ENCODE peak calls at places on chromosomes 1 and 21, in nine cellular contexts. I is CD4-positive, alpha-beta T cell; Z is A172; H is brain microvascular endothelial cell; N is heart right ventricle; Q is Calu3; M is activated CD8-positive, alpha-beta memory T cell treated with anti-CD3 and anti-CD28 coated beads, Interleukin-2, amount 50 U/mL, for 48 hours; J is T-helper 9 cell; X is kidney tubule cell. B is an unnamed sample.

GRCh38 chr1:35222322-35223108 is 29.6 kb upstream of the SFPQ start:
- DNase-seq in I (no peak), Z (no peak), H (peak), N (no peak), Q (no peak), M (no peak), J (no peak), X (no peak), B (no peak)

GRCh38 chr1:167871331-167871730 is 42.6 kb downstream of the ADCY10 start:
- DNase-seq in I (no peak), Z (no peak), H (no peak), N (no peak), Q (no peak), M (no peak), J (no peak), X (no peak), B (no peak)

GRCh38 chr1:165444897-165445370 is at the start of gene RXRG:
- DNase-seq in I (no peak), Z (no peak), H (no peak), N (peak), Q (peak), M (peak), J (peak), X (peak), B (peak)

GRCh38 chr1:4702927-4703326 is 48.5 kb downstream of the AJAP1 start:
- DNase-seq in I (no peak), Z (peak), H (peak), N (no peak), Q (no peak), M (no peak), J (no peak), X (peak), B (no peak)

GRCh38 chr1:21814981-21815583 is 3.0 kb downstream of the LDLRAD2 start:
- DNase-seq in I (no peak), Z (no peak), H (no peak), N (no peak), Q (no peak), M (no peak), J (no peak), X (no peak), B (no peak)

GRCh38 chr1:227920896-227921295 is 26.8 kb downstream of the WNT9A start:
- DNase-seq in I (no peak), Z (no peak), H (no peak), N (no peak), Q (no peak), M (no peak), J (no peak), X (no peak), B (no peak)

GRCh38 chr1:9884805-9885204 is 25.3 kb downstream of the CTNNBIP1 start:
- DNase-seq in I (no peak), Z (no peak), H (no peak), N (no peak), Q (no peak), M (no peak), J (no peak), X (no peak), B (no peak)

GRCh38 chr1:223401873-223402789 is 8.9 kb downstream of the CCDC185 start:
- DNase-seq in I (no peak), Z (peak), H (no peak), N (no peak), Q (no peak), M (no peak), J (no peak), X (peak), B (no peak)

GRCh38 chr1:22533244-22533643 is 30.0 kb upstream of the EPHA8 start:
- DNase-seq in I (no peak), Z (no peak), H (no peak), N (no peak), Q (no peak), M (no peak), J (no peak), X (no peak), B (no peak)

GRCh38 chr1:113282011-113282896 is 108.1 kb upstream of the MAGI3 start:
- DNase-seq in I (no peak), Z (no peak), H (no peak), N (no peak), Q (no peak), M (no peak), J (no peak), X (no peak), B (no peak)

GRCh38 chr1:236066828-236067386 is 2.0 kb upstream of the NID1 start:
- DNase-seq in I (peak), Z (no peak), H (no peak), N (peak), Q (no peak), M (peak), J (peak), X (no peak), B (peak)

GRCh38 chr1:221437924-221438323 is 304.0 kb downstream of the DUSP10 start:
- DNase-seq in I (no peak), Z (peak), H (peak), N (no peak), Q (no peak), M (no peak), J (no peak), X (peak), B (no peak)

GRCh38 chr21:31284797-31285397 is 59.2 kb downstream of the TIAM1 start:
- DNase-seq in I (no peak), Z (peak), H (peak), N (no peak), Q (no peak), M (no peak), J (no peak), X (peak), B (no peak)

GRCh38 chr21:35234725-35235124 is 185.6 kb upstream of the RUNX1 start:
- DNase-seq in I (no peak), Z (peak), H (no peak), N (no peak), Q (no peak), M (no peak), J (no peak), X (no peak), B (no peak)

GRCh38 chr1:41833519-41834000 is 85.2 kb downstream of the HIVEP3 start:
- DNase-seq in I (no peak), Z (no peak), H (no peak), N (no peak), Q (no peak), M (no peak), J (no peak), X (no peak), B (no peak)

GRCh38 chr21:34072145-34073031 is 990 bp upstream of the MRPS6 start:
- DNase-seq in I (no peak), Z (no peak), H (no peak), N (peak), Q (no peak), M (no peak), J (peak), X (peak), B (peak)

GRCh38 chr1:226332947-226333346 is 24.0 kb upstream of the LIN9 start:
- DNase-seq in I (no peak), Z (no peak), H (no peak), N (no peak), Q (no peak), M (no peak), J (no peak), X (no peak), B (no peak)

GRCh38 chr1:9877962-9878361 is 32.1 kb downstream of the CTNNBIP1 start:
- DNase-seq in I (no peak), Z (peak), H (no peak), N (no peak), Q (peak), M (no peak), J (no peak), X (peak), B (no peak)

GRCh38 chr1:94036721-94037120 is 84.2 kb downstream of the ABCA4 start:
- DNase-seq in I (no peak), Z (no peak), H (no peak), N (no peak), Q (no peak), M (no peak), J (no peak), X (no peak), B (no peak)

GRCh38 chr1:109787211-109787844 is 23.6 kb upstream of the EPS8L3 start:
- DNase-seq in I (no peak), Z (no peak), H (no peak), N (no peak), Q (no peak), M (no peak), J (no peak), X (peak), B (no peak)

GRCh38 chr1:71081697-71082080 is 854 bp upstream of the ZRANB2 start:
- DNase-seq in I (no peak), Z (peak), H (no peak), N (peak), Q (no peak), M (peak), J (no peak), X (no peak), B (no peak)

GRCh38 chr1:4170548-4170947 is 270.5 kb upstream of the C1orf174 start:
- DNase-seq in I (no peak), Z (no peak), H (no peak), N (no peak), Q (no peak), M (no peak), J (no peak), X (no peak), B (no peak)

GRCh38 chr1:217272385-217272784 is 358.5 kb downstream of the GPATCH2 start:
- DNase-seq in I (no peak), Z (peak), H (peak), N (no peak), Q (no peak), M (no peak), J (no peak), X (peak), B (no peak)

GRCh38 chr1:51636765-51637522 is 20.1 kb downstream of the OSBPL9 start:
- DNase-seq in I (no peak), Z (peak), H (peak), N (no peak), Q (peak), M (no peak), J (no peak), X (peak), B (no peak)

GRCh38 chr1:32062867-32063230 is 9.9 kb upstream of the TMEM39B start:
- DNase-seq in I (no peak), Z (no peak), H (no peak), N (no peak), Q (no peak), M (no peak), J (no peak), X (no peak), B (no peak)